ENCODE peak calls at places on chromosomes 5 and 9, in four cellular contexts. N is WTC11, Y is K562, R is GM12878. T is an unnamed sample.

GRCh38 chr5:55853818-55854217 is 2.7 kb downstream of the IL31RA start:
- DNase-seq in N (no peak), Y (no peak), R (no peak), T (no peak)

GRCh38 chr5:32842798-32843531 is 131.8 kb downstream of the NPR3 start:
- DNase-seq in N (no peak), Y (no peak), R (no peak), T (no peak)

GRCh38 chr5:147223951-147224791 is 10.7 kb upstream of the STK32A start:
- DNase-seq in N (peak; percentile 19), Y (peak; percentile 12), R (no peak), T (peak; percentile 8)

GRCh38 chr5:147796556-147797308 is 14.2 kb upstream of the JAKMIP2 start:
- DNase-seq in N (no peak), Y (no peak), R (no peak), T (no peak)

GRCh38 chr5:132477784-132478497 is 12.6 kb downstream of the IRF1 start:
- DNase-seq in N (no peak), Y (no peak), R (no peak), T (no peak)

GRCh38 chr5:123367739-123368138 is 55.5 kb downstream of the CEP120 start:
- DNase-seq in N (no peak), Y (no peak), R (no peak), T (no peak)

GRCh38 chr5:138372225-138372624 is 19.7 kb downstream of the KDM3B start:
- DNase-seq in N (no peak), Y (no peak), R (no peak), T (no peak)

GRCh38 chr9:135086597-135087488 is 625 bp upstream of the OLFM1 start:
- DNase-seq in N (peak; percentile 34), Y (no peak), R (no peak), T (no peak)

GRCh38 chr9:89078860-89079259 is 87.6 kb downstream of the S1PR3 start:
- DNase-seq in N (no peak), Y (no peak), R (no peak), T (no peak)

DNA sequence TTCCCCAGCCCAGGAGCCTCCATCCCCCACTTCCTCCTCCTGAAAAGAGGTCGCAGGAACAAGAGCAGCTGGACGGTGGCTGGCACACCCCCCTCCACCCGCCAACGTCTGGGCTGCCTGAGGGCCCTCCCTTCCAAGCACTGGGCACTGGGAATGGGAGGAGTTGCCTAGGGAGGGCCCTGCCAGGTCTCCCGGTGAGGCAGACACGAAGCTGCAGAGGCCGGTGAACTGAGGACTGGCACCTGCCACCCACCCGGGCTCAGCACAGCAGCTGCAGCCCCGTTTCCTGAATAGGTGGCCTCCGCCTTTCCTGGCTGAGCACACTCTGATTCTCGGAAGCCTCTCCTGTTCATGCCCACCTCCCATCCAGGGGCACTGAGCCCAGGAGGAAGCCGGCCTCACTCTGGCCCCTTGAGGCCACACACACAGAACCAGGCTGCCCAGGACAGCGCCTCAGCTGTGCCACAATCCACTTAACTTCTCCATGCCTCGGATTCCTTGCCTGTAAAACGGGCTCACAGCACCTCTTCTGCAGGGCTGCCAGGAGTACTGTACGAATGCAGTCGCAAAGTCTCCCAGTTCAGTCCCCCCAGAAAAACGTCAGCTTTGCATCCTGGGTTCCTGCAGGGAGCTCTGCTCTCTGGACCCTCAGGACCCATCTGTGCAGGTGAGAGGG is 1.3 kb downstream of the NPDC1 start:
- DNase-seq in N (no peak), Y (no peak), R (no peak), T (no peak)
- TF ChIP-seq CREM in N (no peak), Y (no peak), R (no peak), T (no peak)

GRCh38 chr9:76987594-76988200 is 31.8 kb upstream of the FOXB2 start:
- DNase-seq in N (peak; percentile 47), Y (peak; percentile 12), R (peak; percentile 5), T (peak; percentile 21)
- TF ChIP-seq CREB1 in N (no peak), Y (no peak), R (no peak), T (no peak)

GRCh38 chr5:108715408-108715807 is 32.3 kb upstream of the FER start:
- DNase-seq in N (no peak), Y (no peak), R (no peak), T (no peak)

GRCh38 chr5:108720416-108720815 is 27.3 kb upstream of the FER start:
- DNase-seq in N (no peak), Y (no peak), R (peak; percentile 55), T (no peak)
- TF ChIP-seq CREM in N (no peak), Y (no peak), R (peak; percentile 73), T (no peak)

DNA sequence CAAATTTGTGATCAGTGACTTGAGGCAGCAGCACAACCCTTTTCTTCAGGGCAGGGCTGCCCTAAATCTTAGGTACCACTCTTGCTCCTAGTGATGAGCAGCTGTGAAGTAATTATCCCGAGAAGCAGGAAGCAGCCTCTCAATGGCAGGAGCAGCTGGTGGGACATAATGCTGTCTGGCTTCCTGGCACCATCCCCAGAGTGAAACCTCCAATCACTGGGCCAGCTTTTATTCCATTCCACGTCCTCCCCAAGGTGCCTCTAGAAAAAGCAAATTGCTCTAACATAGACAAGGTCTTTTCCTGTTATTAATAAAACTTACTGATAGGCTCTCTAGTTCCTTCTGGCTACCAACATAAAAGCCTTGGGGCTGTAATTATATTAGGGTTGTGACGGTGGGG is 154.0 kb downstream of the FRMD3 start:
- DNase-seq in N (no peak), Y (no peak), R (no peak), T (no peak)
- TF ChIP-seq CREB1 in N (no peak), Y (no peak), R (no peak), T (no peak)

DNA sequence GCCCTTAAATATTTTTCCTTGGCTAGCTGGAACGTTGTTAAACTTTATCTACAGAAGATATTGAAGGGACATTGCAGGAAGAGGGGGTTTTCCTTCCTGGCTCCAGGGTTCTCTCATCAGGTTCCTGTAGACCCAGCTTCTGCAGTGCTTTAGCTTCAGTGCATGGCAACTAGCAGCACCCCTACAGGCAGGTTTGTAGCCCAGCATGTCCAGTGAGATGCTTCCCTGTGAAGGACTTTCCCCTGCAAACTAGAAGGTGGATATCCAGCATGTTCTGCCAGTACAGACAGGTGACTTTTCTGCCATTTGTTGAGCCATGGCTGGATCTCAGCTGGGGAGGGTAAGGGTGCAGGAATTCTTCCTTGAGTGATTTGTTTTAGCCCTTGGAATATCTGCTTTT is 10.4 kb downstream of the CCL28 start:
- DNase-seq in N (peak; percentile 20), Y (peak; percentile 31), R (no peak), T (peak; percentile 72)
- TF ChIP-seq CREM in N (no peak), Y (no peak), R (no peak), T (no peak)

DNA sequence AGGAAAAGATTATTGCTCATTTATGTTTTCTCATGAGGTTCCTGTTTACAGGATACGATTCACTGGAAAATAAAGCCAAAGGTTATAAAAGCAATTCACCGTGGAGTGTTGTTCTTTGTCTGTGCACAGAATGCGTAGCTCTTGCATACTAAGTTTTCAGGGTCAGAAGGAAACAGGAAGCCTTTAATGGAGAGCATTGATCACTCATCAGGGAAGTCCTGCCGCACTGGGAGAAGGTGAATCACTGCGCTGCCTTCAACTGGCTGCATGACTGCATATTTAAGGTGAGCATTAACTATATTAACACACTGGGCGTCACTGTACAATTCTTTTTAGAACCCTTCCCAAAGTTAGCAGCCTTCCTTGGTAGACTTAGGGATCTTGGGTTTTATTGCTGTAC is 74.1 kb upstream of the SYK start:
- DNase-seq in N (no peak), Y (no peak), R (no peak), T (no peak)
- TF ChIP-seq CREB1 in N (no peak), Y (no peak), R (no peak), T (no peak)

GRCh38 chr5:40317023-40317422 is 362.7 kb upstream of the PTGER4 start:
- DNase-seq in N (no peak), Y (no peak), R (no peak), T (no peak)
- TF ChIP-seq CREM in N (no peak), Y (no peak), R (no peak), T (no peak)